ENCODE peak calls at places on chromosomes 16 and 17, in four cellular contexts. H is HFF-Myc, R is HL-60, V is GM12878. B is an unnamed sample.

GRCh38 chr17:9022553-9023388 is 1.5 kb downstream of the NTN1 start:
- DNase-seq in H (no peak), V (no peak), R (no peak), B (no peak)

GRCh38 chr16:6926762-6927161 is 405.9 kb upstream of the RBFOX1 start:
- DNase-seq in V (no peak), R (no peak), H (no peak), B (no peak)

GRCh38 chr17:82832881-82833475 is 6.8 kb downstream of the ZNF750 start:
- DNase-seq in V (no peak), H (no peak), R (no peak), B (no peak)

GRCh38 chr17:55674107-55674506 is 48.6 kb downstream of the TMEM100 start:
- DNase-seq in R (peak), H (no peak), V (no peak), B (no peak)

GRCh38 chr17:17032131-17032692 is 10.0 kb upstream of the MPRIP start:
- DNase-seq in H (no peak), V (no peak), R (no peak), B (peak)

GRCh38 chr16:12459401-12459791 is 344.3 kb downstream of the CPPED1 start:
- DNase-seq in R (peak), V (no peak), H (no peak), B (no peak)

GRCh38 chr17:55770220-55770870 is 19.5 kb downstream of the PCTP start:
- DNase-seq in V (no peak), H (no peak), R (no peak), B (peak)

GRCh38 chr17:17780941-17781590 is 55.7 kb downstream of the SREBF1 start:
- DNase-seq in R (no peak), V (no peak), H (peak), B (peak)

GRCh38 chr16:7303677-7304200 is 28.9 kb upstream of the RBFOX1 start:
- DNase-seq in R (no peak), H (no peak), V (no peak), B (no peak)

GRCh38 chr16:4263504-4264436 is 9.1 kb downstream of the TFAP4 start:
- DNase-seq in R (no peak), V (no peak), H (peak), B (no peak)

GRCh38 chr17:57135748-57136342 is 50.8 kb downstream of the AKAP1 start:
- DNase-seq in H (no peak), R (peak), V (no peak), B (no peak)

GRCh38 chr16:6446370-6446769 is 886.3 kb upstream of the RBFOX1 start:
- DNase-seq in V (no peak), H (no peak), R (no peak), B (no peak)

GRCh38 chr17:17612085-17613022 is 20.8 kb upstream of the PEMT start:
- DNase-seq in R (no peak), H (no peak), V (no peak), B (no peak)

GRCh38 chr17:30812218-30813177 is 12.0 kb downstream of the CRLF3 start:
- DNase-seq in R (no peak), H (no peak), V (no peak), B (peak)

GRCh38 chr16:88814144-88814502 is 2.4 kb upstream of the APRT start:
- DNase-seq in R (no peak), H (no peak), V (no peak), B (no peak)

GRCh38 chr16:88815227-88815626 is 3.5 kb upstream of the APRT start:
- DNase-seq in R (no peak), H (no peak), V (no peak), B (no peak)

GRCh38 chr16:88816736-88817535 is 5.2 kb upstream of the APRT start:
- DNase-seq in R (no peak), H (no peak), V (no peak), B (no peak)

GRCh38 chr16:88817785-88818609 is 6.3 kb upstream of the APRT start:
- DNase-seq in V (no peak), R (no peak), H (no peak), B (no peak)

GRCh38 chr16:88815901-88816589 is 4.3 kb upstream of the APRT start:
- DNase-seq in V (no peak), H (no peak), R (peak), B (no peak)
- TF ChIP-seq CTCF in V (peak), H (peak), R (peak), B (peak)

DNA sequence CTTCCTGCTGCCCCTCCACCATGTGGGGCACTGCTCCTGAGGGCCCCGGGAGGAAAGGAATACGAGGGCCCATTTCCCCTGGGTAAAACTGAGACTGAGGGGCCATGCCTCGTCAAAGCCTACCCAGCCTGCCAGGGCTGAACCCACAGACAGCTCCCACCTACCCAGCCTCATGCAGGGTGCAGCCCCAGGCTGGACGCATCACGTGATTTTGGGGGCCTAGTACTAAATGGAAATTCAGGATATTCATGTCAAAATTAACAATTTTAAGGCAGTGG is 3.4 kb upstream of the OSGIN1 start:
- DNase-seq in H (no peak), V (no peak), R (no peak), B (no peak)
- H3K4me3 ChIP-seq in H (no peak), V (no peak), R (no peak), B (no peak)

DNA sequence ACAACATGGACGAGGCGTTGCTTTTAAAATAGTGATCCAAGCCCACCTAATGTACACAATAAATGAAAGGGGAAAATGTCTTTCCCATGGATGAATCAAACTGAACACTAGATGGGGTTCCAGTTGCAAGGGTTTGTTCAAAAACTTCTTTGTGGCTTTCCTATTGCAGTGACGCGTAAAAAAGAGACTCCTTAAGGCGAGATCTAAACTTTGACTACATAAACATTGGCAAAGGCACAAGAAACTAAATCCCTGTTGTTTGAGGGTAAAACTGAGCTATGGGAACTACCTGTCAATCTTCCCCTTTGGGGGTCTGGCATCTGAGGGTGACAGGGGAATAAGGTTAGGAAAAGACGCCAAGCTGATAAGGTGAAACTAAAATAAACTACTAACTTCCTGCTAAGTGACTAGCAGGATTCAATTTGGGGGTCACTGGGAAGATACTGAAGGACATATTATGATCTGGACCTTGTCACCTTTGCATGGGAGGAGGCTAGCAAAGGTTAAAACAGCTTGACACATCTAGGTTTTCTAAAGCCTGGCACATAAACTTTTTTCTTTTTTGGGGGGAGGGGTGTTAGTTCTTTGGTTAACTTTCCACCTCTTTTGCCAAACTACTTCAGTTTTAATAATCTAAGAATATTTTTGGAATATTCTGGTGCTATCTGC is 4.7 kb downstream of the SALL1 start:
- DNase-seq in V (no peak), R (no peak), H (no peak), B (peak)
- TF ChIP-seq CTCF in V (no peak), R (no peak), H (peak), B (peak)

DNA sequence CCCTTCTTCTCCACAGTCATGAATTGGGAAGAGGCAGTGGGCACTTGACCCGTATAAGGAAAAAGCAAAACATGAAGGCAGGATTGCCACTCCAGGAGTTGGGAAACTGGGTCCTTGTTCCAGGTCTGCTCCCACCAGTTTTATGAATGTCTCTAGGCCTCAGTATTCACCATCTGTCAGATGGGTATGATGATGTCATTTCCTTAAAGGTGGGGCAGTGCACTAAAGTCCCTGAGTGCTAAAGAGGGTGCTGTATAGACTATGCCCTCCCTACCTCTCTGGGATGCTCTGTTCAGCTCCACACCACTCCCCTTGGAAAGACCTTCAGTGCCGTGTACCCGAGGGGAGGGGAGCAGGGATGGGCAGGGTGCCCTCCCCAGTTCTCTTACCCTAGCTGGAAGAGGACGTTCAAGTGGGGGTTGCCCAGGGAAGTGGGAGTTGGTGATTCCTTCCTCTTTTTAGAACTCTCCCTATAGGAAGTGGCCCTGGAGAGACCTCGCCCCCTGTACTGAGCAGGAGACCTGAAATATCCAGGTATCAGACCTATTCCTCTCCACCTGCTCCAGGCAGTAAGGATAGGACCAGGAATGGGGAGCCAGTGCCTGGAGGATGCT is 2.2 kb downstream of the LASP1 start:
- DNase-seq in H (no peak), R (peak), V (no peak), B (no peak)
- H3K4me3 ChIP-seq in H (peak), R (peak), V (peak), B (peak)

GRCh38 chr17:36131436-36131835 is 27.8 kb downstream of the CCL4 start:
- DNase-seq in R (peak), H (no peak), V (no peak), B (no peak)
- TF ChIP-seq CTCF in R (peak), H (no peak), V (no peak), B (peak)

DNA sequence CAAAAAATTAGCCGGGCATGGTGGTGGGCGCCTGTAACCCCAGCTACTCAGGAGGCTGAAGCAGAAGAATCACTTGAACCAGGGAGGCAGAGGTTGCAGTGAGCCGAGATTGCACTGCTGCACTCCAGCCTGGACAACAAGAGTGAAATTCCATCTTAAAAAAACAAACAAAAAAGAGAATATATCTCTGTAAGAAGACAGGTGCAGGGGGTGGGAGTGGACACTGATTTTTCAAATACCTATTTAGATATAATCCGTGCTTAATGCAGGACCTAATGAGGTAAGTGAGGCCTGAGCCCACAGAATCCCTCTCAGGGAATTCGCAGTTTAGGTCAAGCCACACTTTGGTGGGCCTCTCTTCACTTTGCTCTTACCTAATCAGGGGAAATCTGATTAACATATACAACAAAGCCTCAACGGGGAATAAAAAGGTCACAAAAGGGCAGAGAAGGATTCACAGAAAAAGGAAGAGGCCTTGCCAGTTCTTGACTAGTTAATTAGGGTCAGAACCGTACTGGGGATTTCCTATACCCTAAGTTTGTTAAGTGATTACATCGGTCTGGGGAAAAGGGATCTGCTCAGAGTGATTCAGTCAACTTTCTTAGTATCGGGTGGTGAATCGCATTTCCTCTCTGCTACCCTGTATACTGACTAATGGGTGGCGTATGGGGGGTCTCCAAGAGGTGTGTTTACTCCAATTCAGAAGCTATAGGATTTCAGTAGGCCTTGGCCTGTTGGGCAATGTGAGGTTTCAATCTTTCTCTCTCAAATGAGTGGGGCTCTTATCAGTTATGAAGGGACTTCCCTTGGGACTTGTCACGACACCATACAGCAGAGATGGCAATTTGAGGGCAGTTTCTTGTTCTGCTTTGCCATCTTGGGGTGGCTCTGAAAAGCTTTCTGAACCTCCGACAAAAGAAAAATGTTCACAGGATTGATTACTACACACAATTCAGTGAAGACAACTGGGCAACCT is 1.9 kb upstream of the NFAT5 start:
- DNase-seq in V (peak), H (no peak), R (peak), B (no peak)
- H3K4me3 ChIP-seq in V (peak), H (peak), R (peak), B (no peak)